ENCODE peak calls at places on chromosome 3, in four cellular contexts. P, S, A and B are unnamed samples.

GRCh38 chr3:57094606-57095005 is 34.1 kb downstream of the SPATA12 start:
- DNase-seq in P (no peak), S (no peak), A (no peak), B (peak)

GRCh38 chr3:13688824-13689223 is 139.9 kb downstream of the FBLN2 start:
- DNase-seq in P (no peak), S (no peak), A (no peak), B (no peak)

GRCh38 chr3:2392981-2393380 is 294.3 kb downstream of the CNTN4 start:
- DNase-seq in P (no peak), S (no peak), A (no peak), B (no peak)

GRCh38 chr3:159185443-159186050 is 383.7 kb downstream of the MFSD1 start:
- DNase-seq in P (no peak), S (no peak), A (no peak), B (no peak)

GRCh38 chr3:195421410-195421809 is 21.4 kb downstream of the ACAP2 start:
- DNase-seq in P (no peak), S (no peak), A (no peak), B (peak)

GRCh38 chr3:27680517-27681246 is 41.4 kb downstream of the EOMES start:
- DNase-seq in P (no peak), S (peak), A (peak), B (no peak)

GRCh38 chr3:40024526-40024925 is 215.1 kb downstream of the MYRIP start:
- DNase-seq in P (no peak), S (no peak), A (no peak), B (no peak)

GRCh38 chr3:37945803-37946530 is 44.6 kb upstream of the VILL start:
- DNase-seq in P (no peak), S (peak), A (no peak), B (no peak)

GRCh38 chr3:126508539-126508938 is 9.0 kb downstream of the UROC1 start:
- DNase-seq in P (no peak), S (peak), A (no peak), B (peak)

GRCh38 chr3:3196148-3196861 is 16.8 kb upstream of the CRBN start:
- DNase-seq in P (no peak), S (peak), A (peak), B (no peak)

GRCh38 chr3:189502676-189503257 is 128.4 kb upstream of the TP63 start:
- DNase-seq in P (no peak), S (no peak), A (no peak), B (no peak)

GRCh38 chr3:23465569-23465968 is 262.4 kb downstream of the UBE2E2 start:
- DNase-seq in P (no peak), S (no peak), A (no peak), B (no peak)

GRCh38 chr3:118641608-118642007 is 393.0 kb downstream of the IGSF11 start:
- DNase-seq in P (no peak), S (no peak), A (peak), B (no peak)

GRCh38 chr3:168047190-168047795 is 48.4 kb downstream of the GOLIM4 start:
- DNase-seq in P (no peak), S (peak), A (peak), B (peak)

GRCh38 chr3:71039332-71039731 is 544.2 kb downstream of the FOXP1 start:
- DNase-seq in P (no peak), S (no peak), A (no peak), B (no peak)

GRCh38 chr3:105899528-105899927 is 30.7 kb upstream of the CBLB start:
- DNase-seq in P (no peak), S (peak), A (no peak), B (peak)

GRCh38 chr3:114848643-114849350 is 298.3 kb downstream of the ZBTB20 start:
- DNase-seq in P (no peak), S (no peak), A (no peak), B (no peak)

GRCh38 chr3:140898340-140899180 is 43.1 kb upstream of the SLC25A36 start:
- DNase-seq in P (no peak), S (peak), A (peak), B (peak)

GRCh38 chr3:198079771-198080520 is 119.9 kb downstream of the LMLN start:
- DNase-seq in P (peak), S (peak), A (peak), B (no peak)

GRCh38 chr3:161403251-161403650 is 31.9 kb upstream of the SPTSSB start:
- DNase-seq in P (no peak), S (peak), A (no peak), B (no peak)

GRCh38 chr3:27900316-27900715 is 178.2 kb upstream of the EOMES start:
- DNase-seq in P (no peak), S (no peak), A (no peak), B (no peak)

GRCh38 chr3:105606052-105606451 is 239.3 kb downstream of the ALCAM start:
- DNase-seq in P (no peak), S (peak), A (no peak), B (peak)

GRCh38 chr3:183148056-183148455 is 14.5 kb downstream of the LAMP3 start:
- DNase-seq in P (no peak), S (peak), A (no peak), B (peak)

GRCh38 chr3:66110840-66111239 is 72.1 kb upstream of the MAGI1 start:
- DNase-seq in P (no peak), S (no peak), A (no peak), B (no peak)

GRCh38 chr3:48628277-48629017 is 6.8 kb downstream of the SLC26A6 start:
- DNase-seq in P (no peak), S (no peak), A (no peak), B (no peak)

GRCh38 chr3:16407365-16407764 is 106.1 kb downstream of the RFTN1 start:
- DNase-seq in P (no peak), S (no peak), A (no peak), B (peak)

GRCh38 chr3:42216820-42217416 is 49.1 kb downstream of the CCK start:
- DNase-seq in P (no peak), S (no peak), A (no peak), B (peak)

GRCh38 chr3:182259579-182259978 is 533.7 kb upstream of the ATP11B start:
- DNase-seq in P (no peak), S (no peak), A (peak), B (no peak)

GRCh38 chr3:9704343-9705322 is 1.0 kb downstream of the CPNE9 start:
- DNase-seq in P (no peak), S (peak), A (peak), B (no peak)
- H3K4me3 ChIP-seq in P (peak), S (peak), A (peak), B (peak)

GRCh38 chr3:123070471-123070870 is 3.6 kb downstream of the PDIA5 start:
- DNase-seq in P (no peak), S (no peak), A (no peak), B (no peak)

GRCh38 chr3:123072152-123072551 is 5.3 kb downstream of the PDIA5 start:
- DNase-seq in P (peak), S (no peak), A (peak), B (no peak)

GRCh38 chr3:123071581-123071980 is 4.8 kb downstream of the PDIA5 start:
- DNase-seq in P (no peak), S (no peak), A (no peak), B (no peak)

GRCh38 chr3:123072564-123072963 is 5.7 kb downstream of the PDIA5 start:
- DNase-seq in P (no peak), S (no peak), A (no peak), B (no peak)

GRCh38 chr3:123071146-123071545 is 4.3 kb downstream of the PDIA5 start:
- DNase-seq in P (no peak), S (no peak), A (no peak), B (no peak)
- TF ChIP-seq CTCF in P (no peak), S (no peak), A (peak), B (peak)

GRCh38 chr3:78765671-78766485 is 1001.9 kb downstream of the ROBO1 start:
- DNase-seq in P (no peak), S (peak), A (no peak), B (peak)
- H3K4me3 ChIP-seq in P (no peak), S (peak), A (no peak), B (no peak)

DNA sequence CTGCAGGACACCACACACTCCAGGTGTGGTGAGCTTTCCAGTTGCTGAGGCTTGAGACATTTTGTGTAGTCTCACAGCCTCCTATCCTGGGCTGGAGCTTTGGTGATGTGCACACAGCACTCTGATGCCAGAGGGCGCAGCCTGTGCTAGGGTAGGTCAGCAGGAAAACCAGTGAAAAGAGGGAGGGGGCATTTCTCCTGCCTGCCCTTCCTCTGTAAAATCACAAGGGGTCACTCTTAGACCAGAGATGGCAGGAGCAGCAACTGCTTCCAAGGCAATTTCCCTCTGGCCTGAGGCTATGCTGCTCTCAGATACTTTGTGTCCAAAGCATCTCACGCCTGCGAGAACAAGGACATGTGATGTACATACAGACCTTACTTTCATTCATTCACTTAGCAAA is 16.5 kb upstream of the MUSTN1 start:
- DNase-seq in P (peak), S (peak), A (peak), B (peak)
- TF ChIP-seq CTCF in P (peak), S (peak), A (peak), B (peak)

DNA sequence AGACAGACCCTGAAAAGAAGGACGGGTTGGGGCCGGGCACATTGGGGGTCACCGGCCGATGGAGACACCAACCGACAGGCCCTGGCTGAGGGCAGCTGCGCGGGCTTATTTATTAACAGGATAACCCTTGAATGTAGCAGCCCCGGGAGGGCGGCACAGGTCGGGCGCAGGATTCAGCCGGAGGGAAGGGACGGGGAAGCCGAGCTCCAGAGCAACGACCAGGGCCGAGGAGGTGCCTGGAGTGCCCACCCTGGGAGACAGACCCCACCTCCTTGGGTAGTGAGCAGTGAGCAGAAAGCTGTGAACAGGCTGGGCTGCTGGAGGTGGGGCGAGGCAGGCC is 2.2 kb upstream of the LSMEM2 start:
- DNase-seq in P (no peak), S (no peak), A (no peak), B (no peak)
- H3K4me3 ChIP-seq in P (no peak), S (no peak), A (no peak), B (no peak)